ENCODE peak calls at places on chromosome 14, in ten cellular contexts. S is activated T-helper 1 cell treated with anti-CD3 and anti-CD28 coated beads, Interleukin-12 subunit alpha, Interleukin-12 subunit beta, Interleukin-2, Interleukin-4 antibody, amounts not matched to agents 30 ng/mL and 10 ng/mL and 1 ng/mL, durations not matched to agents 14 hours and 24 hours and 36 hours; Q is iPS-NIHi11; D is Right ventricle myocardium inferior; B is HCEC 1CT; C is head of caudate nucleus; Z is kidney tubule cell; R is globus pallidus; V is GOT3; O is fibroblast of villous mesenchyme. W is an unnamed sample.

GRCh38 chr14:100537701-100538565 is 49.3 kb downstream of the BEGAIN start:
- DNase-seq in S (no peak), Z (no peak), R (peak; percentile 81), D (peak; percentile 55), C (peak; percentile 93), O (no peak), V (no peak), B (no peak), Q (no peak), W (peak; percentile 33)

GRCh38 chr14:65849558-65849957 is 437.0 kb downstream of the FUT8 start:
- DNase-seq in C (no peak), V (no peak), R (no peak), Z (no peak), O (no peak), D (no peak), Q (no peak), S (no peak), B (no peak), W (no peak)

GRCh38 chr14:95490127-95490526 is 26.3 kb downstream of the SYNE3 start:
- DNase-seq in V (no peak), S (no peak), C (no peak), D (no peak), Q (no peak), O (no peak), R (no peak), Z (no peak), B (no peak), W (no peak)

GRCh38 chr14:22918519-22918808 is 485 bp downstream of the RBM23 start:
- DNase-seq in V (no peak), O (no peak), Z (peak; percentile 20), B (no peak), S (no peak), D (no peak), Q (peak; percentile 35), C (no peak), R (no peak), W (no peak)

GRCh38 chr14:84959796-84960515 is 570.0 kb upstream of the FLRT2 start:
- DNase-seq in Z (no peak), B (no peak), V (no peak), Q (peak; percentile 7), C (no peak), O (no peak), D (no peak), R (no peak), S (no peak), W (no peak)

GRCh38 chr14:89408907-89409675 is 7.9 kb downstream of the FOXN3 start:
- DNase-seq in Z (no peak), O (no peak), B (no peak), R (no peak), V (no peak), D (no peak), S (no peak), C (no peak), Q (no peak), W (no peak)

GRCh38 chr14:38255673-38256357 is at the start of gene CLEC14A:
- DNase-seq in O (no peak), C (no peak), B (no peak), S (no peak), Z (no peak), V (no peak), R (peak; percentile 5), D (peak; percentile 87), Q (peak; percentile 45), W (peak; percentile 87)

GRCh38 chr14:86604546-86604945 is 1074.6 kb downstream of the FLRT2 start:
- DNase-seq in R (no peak), Q (no peak), C (no peak), V (no peak), D (no peak), O (no peak), B (no peak), Z (peak; percentile 11), S (no peak), W (no peak)

GRCh38 chr14:52351561-52352491 is 37.7 kb downstream of the PTGER2 start:
- DNase-seq in D (no peak), O (peak; percentile 98), B (peak; percentile 45), V (no peak), Z (peak; percentile 87), Q (no peak), S (peak; percentile 72), C (no peak), R (no peak), W (no peak)

W was measured in Right ventricle myocardium superior.